ENCODE peak calls at places on chromosomes 3 and 15, in six cellular contexts. E, Z, I, N, H and L are unnamed samples. For H3K9me3, the result is how much of the 10 kb centered on the place peaks cover.

GRCh38 chr3:25447925-25448324 is 19.9 kb downstream of the RARB start:
- DNase-seq in I (no peak), E (no peak), N (no peak), H (no peak), Z (no peak), L (no peak)

GRCh38 chr15:94592495-94592894 is 361.1 kb downstream of the MCTP2 start:
- DNase-seq in H (no peak), N (no peak), Z (no peak), E (no peak), I (no peak), L (no peak)

GRCh38 chr3:141646760-141647561 is 91.1 kb upstream of the RNF7 start:
- DNase-seq in Z (no peak), I (peak), H (peak), E (peak), N (peak), L (no peak)

GRCh38 chr3:37453393-37454391 is 279.3 kb upstream of the LRRFIP2 start:
- DNase-seq in E (no peak), Z (no peak), I (no peak), N (no peak), H (peak), L (no peak)

GRCh38 chr3:188365978-188366698 is 212.2 kb downstream of the LPP start:
- DNase-seq in E (no peak), Z (no peak), N (no peak), H (no peak), I (peak), L (no peak)

GRCh38 chr15:88981244-88982215 is 68.4 kb upstream of the MFGE8 start:
- DNase-seq in N (no peak), E (no peak), I (no peak), H (no peak), Z (no peak), L (no peak)

GRCh38 chr3:114079761-114080160 is 23.2 kb downstream of the QTRT2 start:
- DNase-seq in E (no peak), I (peak), Z (no peak), H (no peak), N (no peak), L (no peak)

GRCh38 chr3:101255441-101255840 is 64.9 kb downstream of the IMPG2 start:
- DNase-seq in Z (no peak), I (no peak), N (no peak), H (no peak), E (no peak), L (no peak)

GRCh38 chr15:68208641-68209240 is 3.6 kb upstream of the CALML4 start:
- DNase-seq in N (peak), I (no peak), Z (no peak), E (no peak), H (no peak), L (no peak)

GRCh38 chr3:45205126-45205525 is 21.0 kb downstream of the TMEM158 start:
- DNase-seq in N (no peak), Z (no peak), H (peak), E (no peak), I (peak), L (no peak)

GRCh38 chr3:160577551-160578195 is 12.3 kb upstream of the KPNA4 start:
- DNase-seq in H (no peak), E (no peak), N (no peak), I (peak), Z (no peak), L (no peak)

GRCh38 chr3:141052570-141053069 is 1.5 kb downstream of the SPSB4 start:
- DNase-seq in E (peak), N (no peak), Z (no peak), H (no peak), I (no peak), L (no peak)

GRCh38 chr3:187130346-187131066 is 8.8 kb downstream of the RPL39L start:
- DNase-seq in I (peak), Z (peak), E (no peak), H (peak), N (peak), L (no peak)

GRCh38 chr3:172142074-172143059 is 103.0 kb downstream of the FNDC3B start:
- DNase-seq in I (peak), H (peak), N (peak), Z (no peak), E (peak), L (no peak)

GRCh38 chr15:100194955-100195354 is 146.8 kb downstream of the ADAMTS17 start:
- DNase-seq in E (no peak), Z (no peak), I (no peak), H (no peak), N (no peak), L (no peak)

GRCh38 chr15:100190675-100191074 is 151.1 kb downstream of the ADAMTS17 start:
- DNase-seq in I (no peak), Z (no peak), N (no peak), E (no peak), H (no peak), L (no peak)

GRCh38 chr15:100191161-100191560 is 150.6 kb downstream of the ADAMTS17 start:
- DNase-seq in N (peak), E (no peak), H (no peak), I (no peak), Z (no peak), L (no peak)

GRCh38 chr15:100192092-100192695 is 149.6 kb downstream of the ADAMTS17 start:
- DNase-seq in E (no peak), Z (no peak), N (no peak), H (no peak), I (no peak), L (no peak)

DNA sequence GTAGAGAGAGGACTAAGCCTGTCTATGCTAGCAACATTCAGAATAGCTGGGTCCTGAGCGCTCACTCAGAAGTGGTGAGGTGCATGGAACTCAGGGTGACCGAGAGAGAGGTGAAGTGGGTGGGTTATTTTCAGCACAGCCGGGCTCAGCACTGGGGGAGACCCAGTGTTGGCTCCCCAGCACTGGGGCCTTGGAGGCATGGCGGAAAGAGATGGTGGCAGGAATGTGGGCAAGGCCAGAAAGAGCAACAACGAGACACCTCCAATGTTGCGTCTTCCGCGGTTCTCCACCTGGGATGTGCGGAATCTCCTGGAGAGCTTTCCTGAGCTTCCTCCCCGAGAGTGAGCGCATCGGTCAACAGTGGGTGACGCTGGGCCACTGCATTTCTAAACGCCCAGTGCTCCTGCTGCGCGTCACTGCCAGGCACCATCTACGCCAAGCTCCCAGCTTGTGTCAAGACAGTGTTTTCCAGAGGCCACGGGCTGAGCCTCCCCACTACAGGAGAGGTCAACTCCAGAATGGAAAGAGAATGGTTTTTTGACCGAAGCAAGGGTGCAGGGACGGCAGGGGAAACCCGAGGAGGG is 148.4 kb downstream of the ADAMTS17 start:
- DNase-seq in E (no peak), H (no peak), N (no peak), Z (no peak), I (no peak), L (no peak)
- H3K9me3 ChIP-seq in E (under half), H (under half), N (under half), Z (under half), I (half or more), L (under half)

GRCh38 chr15:92943581-92943980 is 43.5 kb downstream of the CHD2 start:
- DNase-seq in Z (no peak), N (no peak), H (no peak), I (no peak), E (no peak), L (no peak)
- H3K9me3 ChIP-seq in Z (under half), N (under half), H (under half), I (under half), E (under half), L (under half)

GRCh38 chr3:169554606-169555005 is 108.9 kb downstream of the MECOM start:
- DNase-seq in E (no peak), Z (no peak), I (no peak), N (no peak), H (no peak), L (no peak)

GRCh38 chr3:169558371-169558770 is 105.1 kb downstream of the MECOM start:
- DNase-seq in I (no peak), H (no peak), N (no peak), Z (no peak), E (peak), L (no peak)

GRCh38 chr3:169552533-169552932 is 111.0 kb downstream of the MECOM start:
- DNase-seq in Z (no peak), E (no peak), H (no peak), I (peak), N (no peak), L (no peak)

GRCh38 chr3:169556909-169557308 is 106.6 kb downstream of the MECOM start:
- DNase-seq in I (no peak), N (no peak), E (no peak), H (no peak), Z (no peak), L (no peak)

DNA sequence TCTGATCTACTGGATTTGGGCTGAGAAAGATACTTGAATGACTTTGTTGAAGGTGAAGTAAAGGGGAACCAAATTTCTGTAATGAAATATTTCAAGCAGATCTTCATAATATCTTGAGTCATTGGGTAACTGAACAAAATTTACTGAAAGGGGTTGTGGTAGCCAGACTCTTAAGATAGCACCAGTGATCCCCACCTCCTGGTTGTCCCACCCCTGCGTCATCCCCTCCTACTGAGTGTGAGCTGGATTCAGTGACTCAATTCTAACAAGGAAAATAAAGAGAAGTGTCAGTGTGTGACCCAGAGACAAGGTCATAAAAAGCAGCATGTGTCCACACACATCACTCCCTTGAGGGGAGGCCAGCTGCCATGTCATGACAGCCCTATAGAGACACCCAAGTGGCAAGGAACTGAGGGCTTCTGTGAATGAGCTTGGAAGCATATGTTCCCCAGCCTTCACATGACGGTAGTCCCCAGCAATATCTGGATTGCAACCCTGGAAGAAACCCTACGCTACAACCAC is 107.1 kb downstream of the MECOM start:
- DNase-seq in N (no peak), H (no peak), E (no peak), I (no peak), Z (no peak), L (no peak)
- H3K9me3 ChIP-seq in N (under half), H (under half), E (under half), I (under half), Z (under half), L (under half)

GRCh38 chr3:53881691-53882593 is at the start of gene ACTR8:
- DNase-seq in I (peak), N (peak), H (peak), Z (peak), E (peak), L (peak)
- H3K9me3 ChIP-seq in I (under half), N (under half), H (under half), Z (under half), E (under half), L (under half)

GRCh38 chr15:25089577-25089976 is 134.8 kb downstream of the SNRPN start:
- DNase-seq in E (no peak), Z (no peak), I (no peak), H (no peak), N (no peak), L (no peak)
- H3K9me3 ChIP-seq in E (under half), Z (under half), I (half or more), H (under half), N (under half), L (under half)

GRCh38 chr15:25053000-25053815 is 98.4 kb downstream of the SNRPN start:
- DNase-seq in N (no peak), E (no peak), Z (no peak), I (no peak), H (no peak), L (no peak)
- H3K9me3 ChIP-seq in N (under half), E (under half), Z (half or more), I (half or more), H (under half), L (half or more)

GRCh38 chr3:76442374-76442915 is 597.5 kb upstream of the ROBO2 start:
- DNase-seq in N (no peak), H (peak), E (no peak), I (peak), Z (no peak), L (no peak)
- H3K9me3 ChIP-seq in N (under half), H (under half), E (under half), I (under half), Z (under half), L (under half)